ENCODE peak calls at places on chromosomes 11 and 22, in nine cellular contexts. D is Peyer's patch, U is nephron progenitor cell, F is WERI-Rb-1, B is right lobe of liver, M is fibroblast of lung, T is B cell, S is endothelial cell of umbilical vein, Q is heart right ventricle. Y is an unnamed sample.

GRCh38 chr11:31809857-31810778 is 1.0 kb downstream of the PAX6 start:
- DNase-seq in B (no peak), T (no peak), Q (no peak), S (peak), M (peak), F (no peak), D (peak), U (peak), Y (peak)

GRCh38 chr22:47442821-47443220 is 680.4 kb downstream of the TBC1D22A start:
- DNase-seq in D (no peak), B (no peak), M (no peak), U (no peak), Q (no peak), S (no peak), F (no peak), T (no peak), Y (no peak)

GRCh38 chr22:18023509-18024275 is 669 bp downstream of the MICAL3 start:
- DNase-seq in D (peak), S (peak), M (peak), Q (peak), F (peak), T (no peak), B (peak), U (peak), Y (peak)

GRCh38 chr22:48708558-48709245 is 1119.0 kb downstream of the BRD1 start:
- DNase-seq in Q (no peak), M (no peak), D (peak), B (no peak), F (no peak), U (no peak), S (no peak), T (no peak), Y (no peak)

GRCh38 chr11:2509481-2510001 is 64.7 kb downstream of the KCNQ1 start:
- DNase-seq in M (no peak), F (no peak), U (no peak), T (no peak), Q (peak), S (no peak), B (peak), D (peak), Y (no peak)

GRCh38 chr22:39446239-39446721 is 10.5 kb upstream of the MGAT3 start:
- DNase-seq in Q (no peak), D (peak), B (no peak), M (no peak), U (no peak), T (peak), S (no peak), F (no peak), Y (no peak)

GRCh38 chr11:69218946-69219720 is 63.4 kb downstream of the SMIM38 start:
- DNase-seq in B (no peak), S (no peak), Q (no peak), T (peak), D (no peak), M (no peak), F (no peak), U (no peak), Y (no peak)

GRCh38 chr11:35257287-35257686 is 118.3 kb downstream of the CD44 start:
- DNase-seq in Q (no peak), T (no peak), D (no peak), U (no peak), F (no peak), M (no peak), S (no peak), B (no peak), Y (no peak)

GRCh38 chr11:10779086-10779485 is 28.0 kb downstream of the CTR9 start:
- DNase-seq in T (no peak), U (no peak), F (no peak), M (no peak), D (no peak), B (no peak), Q (no peak), S (no peak), Y (no peak)

GRCh38 chr11:48109046-48109666 is 107.5 kb upstream of the OR4B1 start:
- DNase-seq in S (peak), U (no peak), B (no peak), D (no peak), M (peak), Q (no peak), F (peak), T (peak), Y (no peak)

GRCh38 chr22:20853236-20853660 is 5.4 kb downstream of the PI4KA start:
- DNase-seq in D (no peak), F (peak), M (no peak), S (no peak), B (no peak), T (no peak), U (no peak), Q (no peak), Y (no peak)

GRCh38 chr22:20857838-20858614 is 585 bp downstream of the PI4KA start:
- DNase-seq in S (peak), F (peak), T (peak), B (peak), D (peak), M (peak), Q (peak), U (peak), Y (peak)

GRCh38 chr22:20857247-20857643 is 1.4 kb downstream of the PI4KA start:
- DNase-seq in S (no peak), U (no peak), T (no peak), B (no peak), Q (no peak), F (no peak), D (no peak), M (no peak), Y (no peak)

GRCh38 chr22:20847318-20847822 is 11.2 kb downstream of the PI4KA start:
- DNase-seq in T (no peak), D (no peak), U (no peak), F (no peak), Q (no peak), S (no peak), M (no peak), B (no peak), Y (no peak)

DNA sequence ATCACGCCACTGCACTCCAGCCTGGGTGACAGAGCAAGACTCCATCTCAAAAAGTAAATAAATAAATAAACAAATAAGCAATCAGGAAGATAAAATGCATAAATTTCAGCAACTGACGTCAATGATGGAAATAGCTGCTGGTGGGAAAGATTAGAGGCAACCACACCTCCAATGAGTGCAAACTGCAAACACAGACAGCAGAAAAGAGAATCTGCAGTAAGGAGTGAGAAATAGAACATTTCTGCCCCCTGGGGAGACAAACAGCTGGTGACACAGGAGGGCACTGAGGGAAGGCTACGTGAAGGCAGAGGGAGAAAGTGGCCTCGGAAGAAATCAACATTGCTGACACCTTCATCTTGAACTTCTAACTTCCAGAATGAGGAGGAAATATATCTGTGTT is 6.5 kb downstream of the PI4KA start:
- DNase-seq in S (no peak), Q (no peak), T (no peak), B (no peak), U (no peak), D (no peak), M (no peak), F (no peak), Y (no peak)
- TF ChIP-seq CTCF in S (no peak), Q (no peak), T (no peak), B (no peak), U (no peak), D (no peak), M (no peak), F (no peak), Y (no peak)

GRCh38 chr11:115718945-115719344 is 214.7 kb upstream of the CADM1 start:
- DNase-seq in F (no peak), Q (no peak), U (no peak), M (no peak), T (no peak), B (no peak), D (no peak), S (no peak), Y (no peak)
- TF ChIP-seq CTCF in F (no peak), Q (no peak), U (no peak), M (no peak), T (no peak), B (no peak), D (no peak), S (no peak), Y (no peak)

DNA sequence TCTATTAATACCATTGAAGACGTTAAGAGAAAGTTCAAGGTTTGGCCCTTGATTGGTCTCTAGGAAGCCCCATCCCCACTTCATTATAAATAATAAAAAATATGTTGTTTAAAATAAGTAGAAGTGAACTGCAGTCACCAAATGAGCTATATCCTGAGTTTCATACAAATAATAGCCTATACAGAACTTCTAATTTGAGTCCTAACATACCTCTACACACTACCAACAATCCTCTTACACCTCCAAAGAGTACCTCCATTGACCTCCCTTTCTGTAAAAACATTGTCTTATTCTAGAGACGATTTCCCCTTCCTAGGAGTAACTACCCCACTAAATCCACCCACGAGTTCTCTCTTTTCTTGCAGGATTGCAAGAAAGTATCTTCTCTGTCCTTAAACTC is 7.2 kb upstream of the HBD start:
- DNase-seq in U (no peak), Q (no peak), F (no peak), D (no peak), M (no peak), T (no peak), S (no peak), B (no peak), Y (no peak)
- TF ChIP-seq CTCF in U (no peak), Q (no peak), F (no peak), D (no peak), M (no peak), T (no peak), S (no peak), B (no peak), Y (no peak)

DNA sequence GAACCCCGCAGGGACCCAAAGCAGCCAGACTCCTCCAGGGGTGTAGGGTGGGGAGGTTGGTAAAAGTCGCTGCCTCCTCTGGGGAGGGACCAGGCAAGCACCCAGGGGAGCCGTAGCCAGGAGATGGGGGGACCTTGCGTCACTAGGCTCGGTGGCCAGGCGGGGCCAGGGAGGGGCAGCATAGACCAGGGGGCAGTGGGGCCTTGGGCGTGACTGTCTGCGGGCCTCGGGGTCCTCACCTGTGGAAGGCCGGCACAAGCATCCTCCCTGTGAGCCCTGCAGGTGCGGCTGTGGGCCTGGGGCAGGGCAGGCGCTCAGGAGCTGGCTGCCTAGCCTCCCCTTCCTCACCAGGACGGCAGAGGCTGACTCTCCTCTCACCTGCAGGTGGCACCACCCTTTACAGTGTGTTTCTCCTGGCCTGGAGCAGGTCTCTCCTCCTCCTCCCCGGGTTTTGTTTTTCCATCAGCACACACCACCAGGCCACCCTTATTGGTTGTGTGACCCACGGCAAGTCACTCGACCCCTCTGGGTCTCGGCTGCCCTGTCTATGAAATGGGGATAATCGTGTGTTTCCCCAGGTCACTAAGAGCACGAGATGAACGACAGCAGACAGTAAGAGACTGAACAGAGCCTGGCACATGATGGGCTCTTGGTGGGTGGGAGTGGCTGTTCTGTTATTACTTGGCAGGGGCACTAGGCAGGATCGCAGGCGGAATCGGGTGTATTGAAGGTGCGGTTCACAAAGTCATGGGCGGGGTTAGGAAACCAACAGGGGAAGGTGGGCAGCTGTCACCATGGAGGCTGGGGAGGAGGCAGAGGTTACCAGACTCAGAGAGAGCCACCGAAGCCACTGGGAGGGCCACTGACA is 52.7 kb downstream of the FLRT1 start:
- DNase-seq in S (no peak), Q (no peak), M (no peak), D (no peak), U (no peak), B (no peak), T (no peak), F (peak), Y (no peak)
- TF ChIP-seq CTCF in S (no peak), Q (no peak), M (peak), D (no peak), U (no peak), B (no peak), T (no peak), F (peak), Y (peak)

GRCh38 chr11:81237139-81237538 is 1496.5 kb downstream of the FAM181B start:
- DNase-seq in B (no peak), T (no peak), Q (peak), M (peak), D (no peak), F (peak), S (peak), U (peak), Y (peak)
- TF ChIP-seq CTCF in B (peak), T (peak), Q (peak), M (peak), D (no peak), F (peak), S (no peak), U (peak), Y (peak)

GRCh38 chr11:27120211-27120610 is 79.6 kb downstream of the BBOX1 start:
- DNase-seq in M (peak), B (no peak), T (no peak), S (no peak), F (no peak), D (no peak), U (no peak), Q (no peak), Y (no peak)

GRCh38 chr11:27119396-27119795 is 78.8 kb downstream of the BBOX1 start:
- DNase-seq in T (no peak), S (no peak), U (no peak), F (no peak), Q (no peak), B (no peak), D (no peak), M (no peak), Y (no peak)

DNA sequence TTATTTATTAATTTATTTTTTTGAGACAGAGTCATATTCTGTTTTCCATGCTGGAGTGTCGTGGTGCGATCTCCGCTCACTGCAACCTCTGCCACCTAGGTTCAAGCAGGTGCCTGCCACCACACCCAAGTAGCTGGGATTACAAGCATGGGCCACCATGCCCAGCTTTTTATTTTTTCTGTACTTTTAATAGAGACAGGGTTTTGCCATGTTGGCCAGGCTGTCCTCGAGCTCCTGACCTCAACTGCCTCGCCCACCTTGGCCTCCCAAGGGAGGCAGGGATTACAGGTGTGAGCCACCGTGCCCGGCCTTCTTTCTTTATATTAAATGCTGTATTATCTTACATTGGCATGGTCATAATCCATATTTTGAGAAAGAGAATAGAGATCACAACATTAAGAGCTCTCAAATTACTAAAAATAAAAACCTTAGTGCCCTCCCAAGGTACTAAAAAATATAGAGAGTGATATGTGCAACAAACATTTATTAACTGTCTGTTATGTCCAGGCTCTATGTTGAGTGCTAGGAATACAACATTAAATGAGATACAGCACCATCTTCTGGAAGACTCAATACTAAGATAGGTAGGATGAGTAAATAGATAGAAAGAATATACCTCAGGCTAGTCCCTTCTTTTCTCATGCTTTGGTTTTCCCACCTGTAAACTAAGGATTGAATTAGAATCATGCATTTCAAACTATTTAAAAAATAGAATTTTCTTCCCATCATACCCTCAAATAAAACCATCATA is 84.1 kb downstream of the BBOX1 start:
- DNase-seq in B (no peak), S (no peak), U (no peak), M (no peak), Q (no peak), T (no peak), D (no peak), F (no peak), Y (no peak)
- TF ChIP-seq CTCF in B (peak), S (no peak), U (no peak), M (peak), Q (peak), T (no peak), D (no peak), F (no peak), Y (no peak)

GRCh38 chr11:109929308-109929707 is 163.9 kb upstream of the ZC3H12C start:
- DNase-seq in D (no peak), B (no peak), S (no peak), Q (no peak), U (no peak), F (no peak), T (no peak), M (no peak), Y (no peak)
- TF ChIP-seq CTCF in D (no peak), B (no peak), S (no peak), Q (no peak), U (no peak), F (no peak), T (no peak), M (no peak), Y (no peak)